ENCODE peak calls at places on chromosomes 2 and 18, in seven cellular contexts. L is GM20000, P is cardiac muscle cell, U is heart left ventricle, J is neural crest cell, K is foreskin fibroblast, I is H1. V is an unnamed sample.

GRCh38 chr18:44693030-44693784 is 12.5 kb downstream of the SETBP1 start:
- DNase-seq in L (no peak), I (no peak), U (no peak), P (no peak), J (no peak), K (peak; percentile 71), V (no peak)

GRCh38 chr2:141384676-141385075 is 746.1 kb downstream of the LRP1B start:
- DNase-seq in P (peak; percentile 7), U (no peak), L (no peak), K (peak; percentile 42), I (no peak), J (no peak), V (no peak)

GRCh38 chr2:97936199-97936598 is 59.5 kb downstream of the TMEM131 start:
- DNase-seq in U (no peak), K (no peak), L (no peak), J (no peak), P (no peak), I (peak; percentile 17), V (no peak)

GRCh38 chr2:119366161-119366648 is 429 bp downstream of the C2orf76 start:
- DNase-seq in I (no peak), P (peak; percentile 32), L (no peak), J (no peak), U (no peak), K (peak; percentile 50), V (no peak)

GRCh38 chr18:39414009-39414700 is 1848.6 kb upstream of the CELF4 start:
- DNase-seq in J (no peak), L (no peak), U (no peak), P (peak; percentile 37), K (peak; percentile 74), I (no peak), V (no peak)

GRCh38 chr2:134282638-134283400 is 28.9 kb downstream of the MGAT5 start:
- DNase-seq in K (no peak), U (no peak), P (no peak), J (no peak), L (peak; percentile 51), I (no peak), V (no peak)

GRCh38 chr18:10049721-10050120 is 135.9 kb downstream of the VAPA start:
- DNase-seq in K (peak; percentile 62), L (no peak), J (no peak), I (no peak), P (peak; percentile 55), U (no peak), V (no peak)

GRCh38 chr2:47079515-47080412 is 75.3 kb downstream of the STPG4 start:
- DNase-seq in J (no peak), L (no peak), U (peak; percentile 32), P (no peak), K (no peak), I (no peak), V (no peak)

GRCh38 chr2:133568172-133568571 is at the start of gene NCKAP5:
- DNase-seq in J (peak; percentile 14), I (no peak), P (peak; percentile 47), U (no peak), K (peak; percentile 28), L (no peak), V (no peak)

GRCh38 chr18:10798727-10799435 is 273.1 kb downstream of the NAPG start:
- DNase-seq in L (no peak), P (peak; percentile 80), K (peak; percentile 26), I (no peak), J (no peak), U (no peak), V (no peak)

GRCh38 chr2:208280234-208280633 is 14.2 kb downstream of the PIKFYVE start:
- DNase-seq in J (no peak), I (no peak), U (no peak), P (no peak), L (no peak), K (no peak), V (no peak)

GRCh38 chr2:106546376-106546990 is 59.3 kb downstream of the CD8B2 start:
- DNase-seq in U (no peak), J (no peak), I (no peak), P (no peak), L (no peak), K (no peak), V (no peak)

GRCh38 chr2:112706170-112706664 is 14.6 kb upstream of the NT5DC4 start:
- DNase-seq in J (no peak), P (peak; percentile 82), I (no peak), K (no peak), L (peak; percentile 48), U (no peak), V (peak; percentile 32)

GRCh38 chr2:235390108-235390815 is 103.6 kb upstream of the AGAP1 start:
- DNase-seq in K (no peak), U (no peak), J (no peak), I (no peak), L (no peak), P (peak; percentile 72), V (no peak)

GRCh38 chr2:56455642-56456041 is 271.9 kb downstream of the CCDC85A start:
- DNase-seq in K (no peak), I (no peak), J (no peak), P (no peak), L (no peak), U (no peak), V (no peak)

GRCh38 chr2:30400151-30400954 is 46.7 kb upstream of the LCLAT1 start:
- DNase-seq in L (no peak), I (no peak), K (no peak), J (no peak), P (no peak), U (no peak), V (no peak)

GRCh38 chr2:133836220-133836619 is 268.0 kb upstream of the NCKAP5 start:
- DNase-seq in I (no peak), U (no peak), P (no peak), K (no peak), J (no peak), L (peak; percentile 19), V (no peak)

GRCh38 chr2:69992310-69993047 is 31.0 kb upstream of the ASPRV1 start:
- DNase-seq in I (no peak), K (no peak), J (no peak), U (no peak), L (no peak), P (no peak), V (no peak)

GRCh38 chr2:83233284-83233683 is 1225.8 kb downstream of the SUCLG1 start:
- DNase-seq in L (no peak), P (no peak), U (no peak), I (no peak), J (no peak), K (no peak), V (no peak)

GRCh38 chr2:205002390-205002789 is 457.1 kb downstream of the PARD3B start:
- DNase-seq in J (no peak), U (no peak), K (no peak), P (no peak), L (no peak), I (no peak), V (no peak)

DNA sequence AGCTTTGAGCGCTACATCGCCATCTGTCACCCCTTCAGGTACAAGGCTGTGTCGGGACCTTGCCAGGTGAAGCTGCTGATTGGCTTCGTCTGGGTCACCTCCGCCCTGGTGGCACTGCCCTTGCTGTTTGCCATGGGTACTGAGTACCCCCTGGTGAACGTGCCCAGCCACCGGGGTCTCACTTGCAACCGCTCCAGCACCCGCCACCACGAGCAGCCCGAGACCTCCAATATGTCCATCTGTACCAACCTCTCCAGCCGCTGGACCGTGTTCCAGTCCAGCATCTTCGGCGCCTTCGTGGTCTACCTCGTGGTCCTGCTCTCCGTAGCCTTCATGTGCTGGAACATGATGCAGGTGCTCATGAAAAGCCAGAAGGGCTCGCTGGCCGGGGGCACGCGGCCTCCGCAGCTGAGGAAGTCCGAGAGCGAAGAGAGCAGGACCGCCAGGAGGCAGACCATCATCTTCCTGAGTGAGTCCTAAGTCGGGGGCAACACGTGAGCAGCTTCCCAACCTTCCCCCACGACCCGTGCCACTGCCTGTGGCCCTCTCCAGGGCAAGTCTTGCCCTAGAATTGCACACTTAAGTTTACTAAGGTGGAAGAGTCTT is 928 bp downstream of the GPR39 start:
- DNase-seq in K (no peak), U (no peak), J (no peak), P (no peak), L (no peak), I (no peak), V (no peak)
- TF ChIP-seq CTCF in K (no peak), U (no peak), J (no peak), P (no peak), L (no peak), I (no peak), V (no peak)

GRCh38 chr18:21134895-21135294 is 23.3 kb upstream of the ROCK1 start:
- DNase-seq in I (no peak), U (no peak), P (peak; percentile 50), K (peak; percentile 67), L (peak; percentile 36), J (no peak), V (no peak)
- TF ChIP-seq CTCF in I (no peak), U (peak; percentile 29), P (peak; percentile 19), K (no peak), L (no peak), J (no peak), V (peak; percentile 19)

GRCh38 chr18:80198391-80198790 is 48.9 kb downstream of the PARD6G start:
- DNase-seq in L (no peak), P (no peak), K (no peak), U (no peak), I (no peak), J (no peak), V (no peak)

GRCh38 chr18:80201739-80202138 is 45.6 kb downstream of the PARD6G start:
- DNase-seq in P (no peak), K (no peak), I (no peak), J (no peak), L (no peak), U (no peak), V (no peak)

GRCh38 chr18:80198994-80199748 is 48.1 kb downstream of the PARD6G start:
- DNase-seq in L (no peak), K (no peak), U (no peak), J (no peak), I (no peak), P (no peak), V (no peak)

GRCh38 chr18:80200932-80201672 is 46.2 kb downstream of the PARD6G start:
- DNase-seq in K (no peak), J (no peak), L (no peak), P (no peak), U (no peak), I (no peak), V (no peak)

DNA sequence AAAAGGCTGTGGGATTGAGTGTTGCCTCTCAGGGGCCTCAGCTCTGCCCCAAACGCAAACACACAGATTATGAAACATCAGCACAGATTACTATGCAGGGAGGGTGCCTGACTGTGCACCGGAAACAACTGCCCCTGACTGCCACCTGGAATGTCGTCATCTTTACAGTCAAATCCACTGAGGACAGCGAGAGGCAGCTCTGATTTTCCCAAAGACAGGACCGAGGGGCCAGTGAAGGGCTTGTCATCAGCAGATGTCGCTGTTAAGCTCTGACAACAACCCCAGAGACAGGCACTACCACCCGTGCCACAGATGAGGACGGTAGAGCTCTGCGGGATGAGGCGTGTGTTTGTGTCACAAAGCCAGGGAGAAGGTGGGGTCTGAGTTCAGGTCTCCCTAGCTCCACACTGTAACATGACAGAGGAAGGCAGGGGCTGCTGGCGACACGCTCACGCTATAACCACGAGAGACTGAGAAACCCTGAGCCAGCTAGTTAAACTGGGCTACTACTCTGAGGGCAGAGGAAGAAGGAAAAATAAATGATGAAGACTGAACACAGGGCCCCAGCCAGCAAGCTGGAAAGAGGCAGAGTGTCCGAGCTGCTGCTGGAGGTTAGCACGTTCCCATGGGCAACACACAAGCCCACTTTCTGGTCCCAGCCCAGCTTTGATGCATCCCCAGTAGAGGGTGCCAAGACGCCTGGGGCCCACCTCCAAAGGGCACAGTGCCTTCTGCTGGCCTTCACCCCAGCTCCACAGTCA is 47.0 kb downstream of the PARD6G start:
- DNase-seq in J (peak; percentile 18), I (no peak), K (peak; percentile 41), L (no peak), U (no peak), P (peak; percentile 10), V (no peak)
- TF ChIP-seq CTCF in J (no peak), I (peak; percentile 59), K (peak; percentile 30), L (peak; percentile 30), U (no peak), P (peak; percentile 15), V (no peak)

GRCh38 chr2:96763511-96764252 is 3.0 kb downstream of the CNNM4 start:
- DNase-seq in J (no peak), P (peak; percentile 14), L (peak; percentile 66), K (peak; percentile 45), U (no peak), I (no peak), V (no peak)
- TF ChIP-seq CTCF in J (peak; percentile 63), P (peak; percentile 53), L (peak; percentile 29), K (peak; percentile 32), U (peak; percentile 30), I (peak; percentile 39), V (peak; percentile 68)

V was measured in type B pancreatic cell.